ENCODE peak calls at places on chromosome 1, in five cellular contexts. M is testis, D is IMR-90, U is uterus, R is PC-9. W is an unnamed sample. For H3K27me3, the result is how much of the 10 kb centered on the place peaks cover.

GRCh38 chr1:100703052-100703451 is 16.5 kb upstream of the VCAM1 start:
- DNase-seq in R (no peak), D (no peak), M (no peak), U (no peak), W (no peak)

GRCh38 chr1:166974647-166975345 is 544 bp downstream of the ILDR2 start:
- DNase-seq in U (no peak), R (no peak), M (peak), D (no peak), W (no peak)

GRCh38 chr1:2593251-2593878 is 6.8 kb downstream of the PRXL2B start:
- DNase-seq in U (peak), R (no peak), M (no peak), D (no peak), W (no peak)

GRCh38 chr1:189939967-189940366 is 537.7 kb downstream of the BRINP3 start:
- DNase-seq in D (peak), M (no peak), U (no peak), R (no peak), W (no peak)

GRCh38 chr1:211900411-211900810 is 69.8 kb upstream of the LPGAT1 start:
- DNase-seq in D (no peak), M (no peak), U (no peak), R (no peak), W (no peak)

GRCh38 chr1:33635336-33636012 is 163.0 kb downstream of the ZSCAN20 start:
- DNase-seq in U (no peak), D (no peak), M (no peak), R (no peak), W (no peak)

GRCh38 chr1:33010946-33011731 is 25.5 kb downstream of the AK2 start:
- DNase-seq in R (no peak), D (peak), M (peak), U (peak), W (no peak)

GRCh38 chr1:172909606-172910326 is 141.0 kb downstream of the TNFSF18 start:
- DNase-seq in D (peak), U (no peak), R (no peak), M (no peak), W (peak)

GRCh38 chr1:198935371-198935921 is 296.6 kb downstream of the PTPRC start:
- DNase-seq in D (peak), M (peak), R (peak), U (peak), W (peak)

DNA sequence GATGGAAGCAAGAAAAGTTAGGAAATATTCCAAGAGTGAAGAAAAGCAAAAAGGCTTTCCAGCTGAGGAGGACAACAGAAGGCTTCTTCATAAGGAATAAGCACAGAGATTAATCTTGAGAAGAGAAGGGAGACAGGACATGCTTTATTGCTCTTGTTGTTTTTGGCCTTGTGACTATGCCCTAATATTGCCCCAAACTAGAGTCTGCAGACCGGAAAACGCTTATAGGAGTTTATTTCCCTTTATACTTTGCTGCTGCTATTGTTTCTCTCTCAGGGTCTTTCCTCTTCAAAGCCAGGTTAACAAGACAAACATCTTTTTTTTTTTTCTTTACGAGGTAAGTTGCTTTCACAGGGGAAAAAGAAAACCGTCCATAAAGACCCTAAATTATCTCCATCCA is 991.4 kb downstream of the ADGRL2 start:
- DNase-seq in M (no peak), R (no peak), U (no peak), D (no peak), W (no peak)
- TF ChIP-seq CTCF in M (no peak), R (no peak), U (no peak), D (no peak), W (no peak)

GRCh38 chr1:215569987-215570824 is 3.1 kb downstream of the KCTD3 start:
- DNase-seq in D (peak), M (no peak), U (no peak), R (no peak), W (no peak)
- H3K4me3 ChIP-seq in D (no peak), M (no peak), U (peak), R (peak), W (no peak)

GRCh38 chr1:17553970-17554369 is 14.5 kb downstream of the ARHGEF10L start:
- DNase-seq in R (peak), D (peak), M (no peak), U (no peak), W (no peak)
- H3K27me3 ChIP-seq in R (under half), D (under half), M (under half), U (under half), W (under half)

GRCh38 chr1:155135416-155136197 is at the start of gene SLC50A1:
- DNase-seq in D (peak), M (peak), R (peak), U (peak), W (peak)
- TF ChIP-seq CTCF in D (peak), M (peak), R (peak), U (peak), W (no peak)

GRCh38 chr1:234721476-234722266 is 111.7 kb upstream of the IRF2BP2 start:
- DNase-seq in M (peak), R (no peak), U (peak), D (peak), W (peak)
- H3K4me3 ChIP-seq in M (no peak), R (no peak), U (no peak), D (no peak), W (no peak)

DNA sequence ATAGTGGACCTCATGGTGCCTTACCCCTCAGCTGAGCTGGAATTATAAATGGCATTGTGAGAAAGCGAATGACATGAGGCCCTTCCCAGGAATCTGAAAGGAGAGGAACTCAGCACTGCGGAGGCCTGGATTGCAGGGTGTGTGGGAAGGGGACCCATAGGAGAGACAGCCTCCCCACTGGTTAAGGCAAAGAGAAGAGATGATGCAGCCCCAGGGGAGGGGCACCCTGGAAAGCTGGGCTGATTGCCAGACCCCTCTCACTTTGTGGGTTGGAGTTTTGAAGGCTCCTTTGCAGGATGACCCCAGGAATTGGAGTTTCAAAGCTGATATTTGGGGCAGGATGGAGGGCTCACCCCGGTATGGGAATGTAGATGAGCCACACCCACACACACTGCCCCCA is 2.0 kb downstream of the NPPB start:
- DNase-seq in D (no peak), U (no peak), R (no peak), M (no peak), W (no peak)
- H3K27me3 ChIP-seq in D (under half), U (under half), R (half or more), M (under half), W (under half)

GRCh38 chr1:14363707-14364413 is 234.6 kb upstream of the KAZN start:
- DNase-seq in D (no peak), U (no peak), M (no peak), R (no peak), W (no peak)
- TF ChIP-seq CTCF in D (no peak), U (no peak), M (no peak), R (no peak), W (no peak)

GRCh38 chr1:9655836-9656235 is 4.3 kb downstream of the PIK3CD start:
- DNase-seq in M (no peak), R (no peak), U (no peak), D (no peak), W (no peak)
- H3K4me3 ChIP-seq in M (no peak), R (no peak), U (no peak), D (no peak), W (no peak)

GRCh38 chr1:18144921-18145699 is 37.5 kb downstream of the IGSF21 start:
- DNase-seq in M (no peak), D (no peak), U (no peak), R (no peak), W (no peak)
- H3K27me3 ChIP-seq in M (under half), D (under half), U (under half), R (half or more), W (under half)